ENCODE peak calls at places on chromosomes 13 and 19, in four cellular contexts. E is SJSA1, W is thoracic aorta, R is tibial nerve. V is an unnamed sample.

GRCh38 chr19:50601407-50602088 is 33.3 kb upstream of the LRRC4B start:
- DNase-seq in E (no peak), W (no peak), R (no peak), V (no peak)

GRCh38 chr19:1624458-1624857 is 19.2 kb upstream of the UQCR11 start:
- DNase-seq in E (no peak), W (no peak), R (no peak), V (peak)

GRCh38 chr19:28425431-28425931 is 787.5 kb downstream of the UQCRFS1 start:
- DNase-seq in E (no peak), W (no peak), R (no peak), V (no peak)

GRCh38 chr19:28633223-28634030 is 579.5 kb downstream of the UQCRFS1 start:
- DNase-seq in E (no peak), W (no peak), R (no peak), V (no peak)

GRCh38 chr13:46321494-46322225 is 65.4 kb downstream of the RUBCNL start:
- DNase-seq in E (no peak), W (no peak), R (peak), V (peak)

GRCh38 chr13:112000888-112001287 is 66.1 kb upstream of the SOX1 start:
- DNase-seq in E (no peak), W (no peak), R (no peak), V (no peak)

GRCh38 chr19:47615714-47616113 is 6.8 kb downstream of the BICRA start:
- DNase-seq in E (no peak), W (no peak), R (no peak), V (no peak)

GRCh38 chr13:112876305-112877000 is 92.6 kb upstream of the MCF2L start:
- DNase-seq in E (no peak), W (no peak), R (no peak), V (no peak)

GRCh38 chr19:34556500-34556899 is 74.9 kb downstream of the WTIP start:
- DNase-seq in E (no peak), W (no peak), R (no peak), V (no peak)

GRCh38 chr19:38614289-38614688 is 3.5 kb downstream of the MAP4K1 start:
- DNase-seq in E (no peak), W (no peak), R (no peak), V (no peak)

GRCh38 chr19:28718909-28719308 is 494.0 kb downstream of the UQCRFS1 start:
- DNase-seq in E (no peak), W (no peak), R (no peak), V (no peak)

GRCh38 chr13:36736119-36736726 is 62.4 kb downstream of the SERTM1 start:
- DNase-seq in E (no peak), W (no peak), R (peak), V (peak)

GRCh38 chr13:75329723-75330122 is 152.2 kb downstream of the TBC1D4 start:
- DNase-seq in E (no peak), W (no peak), R (no peak), V (no peak)

GRCh38 chr19:45414468-45414867 is 8.0 kb downstream of the POLR1G start:
- DNase-seq in E (no peak), W (no peak), R (no peak), V (no peak)
- H3K27ac ChIP-seq in E (no peak), W (no peak), R (no peak), V (no peak)

GRCh38 chr13:27796544-27797227 is 4.4 kb downstream of the GSX1 start:
- DNase-seq in E (no peak), W (no peak), R (no peak), V (no peak)
- H3K4me3 ChIP-seq in E (no peak), W (no peak), R (no peak), V (no peak)

GRCh38 chr13:33271759-33272158 is 13.8 kb downstream of the STARD13 start:
- DNase-seq in E (no peak), W (no peak), R (no peak), V (no peak)
- H3K27ac ChIP-seq in E (peak), W (no peak), R (peak), V (no peak)

GRCh38 chr13:22110368-22110767 is 439.5 kb downstream of the FGF9 start:
- DNase-seq in E (no peak), W (peak), R (no peak), V (no peak)

GRCh38 chr13:22111961-22112360 is 441.1 kb downstream of the FGF9 start:
- DNase-seq in E (no peak), W (no peak), R (no peak), V (no peak)

GRCh38 chr13:22111152-22111783 is 440.4 kb downstream of the FGF9 start:
- DNase-seq in E (no peak), W (no peak), R (no peak), V (no peak)

GRCh38 chr13:22114630-22115311 is 443.9 kb downstream of the FGF9 start:
- DNase-seq in E (no peak), W (no peak), R (no peak), V (no peak)

DNA sequence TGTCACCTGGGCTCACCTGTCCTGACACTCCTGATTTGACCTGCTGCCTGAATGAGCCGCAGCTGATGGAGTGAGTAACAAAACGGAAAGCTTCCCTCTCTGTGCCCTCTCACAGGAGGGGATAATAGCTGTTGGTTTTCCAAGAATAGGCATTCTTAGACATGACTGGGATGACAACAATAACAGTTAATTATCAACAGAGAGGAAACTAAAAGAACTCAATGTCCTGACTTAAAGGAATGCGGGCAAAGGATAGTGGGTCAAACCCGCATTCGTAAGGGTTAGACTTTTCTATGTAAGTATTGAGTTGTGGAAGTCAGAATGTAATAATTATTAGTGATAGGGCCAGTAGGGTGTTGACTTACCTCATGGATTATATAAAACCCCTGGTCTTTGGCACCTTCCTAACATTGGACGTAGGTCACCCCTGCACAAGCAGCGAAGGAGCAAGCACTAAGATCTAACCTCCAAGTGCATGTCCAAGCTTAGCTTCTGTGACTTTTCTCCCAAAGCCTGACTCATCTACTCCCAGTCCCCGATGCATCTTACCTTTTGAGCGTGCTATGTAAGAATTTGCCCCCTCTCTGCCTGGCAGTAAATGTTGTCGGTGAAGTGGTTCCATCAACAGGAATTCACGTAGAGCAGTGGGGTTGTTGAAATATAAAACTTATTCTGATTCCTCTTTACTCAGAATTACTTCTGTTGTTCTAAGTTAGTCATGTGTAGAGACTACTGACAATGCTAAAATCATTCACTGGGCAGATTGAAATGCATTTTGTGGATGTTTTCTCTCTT is 442.3 kb downstream of the FGF9 start:
- DNase-seq in E (no peak), W (no peak), R (no peak), V (no peak)
- H3K4me3 ChIP-seq in E (no peak), W (no peak), R (no peak), V (no peak)

GRCh38 chr13:23701646-23702045 is 131.4 kb downstream of the TNFRSF19 start:
- DNase-seq in E (no peak), W (no peak), R (peak), V (no peak)
- H3K27ac ChIP-seq in E (no peak), W (no peak), R (peak), V (no peak)

GRCh38 chr19:5434351-5434917 is 20.8 kb upstream of the ZNRF4 start:
- DNase-seq in E (no peak), W (no peak), R (no peak), V (no peak)

GRCh38 chr19:5434970-5435641 is 20.1 kb upstream of the ZNRF4 start:
- DNase-seq in E (peak), W (no peak), R (no peak), V (no peak)

GRCh38 chr19:5436101-5436947 is 18.9 kb upstream of the ZNRF4 start:
- DNase-seq in E (peak), W (no peak), R (no peak), V (no peak)

GRCh38 chr19:5435642-5436017 is 19.6 kb upstream of the ZNRF4 start:
- DNase-seq in E (no peak), W (no peak), R (no peak), V (no peak)

DNA sequence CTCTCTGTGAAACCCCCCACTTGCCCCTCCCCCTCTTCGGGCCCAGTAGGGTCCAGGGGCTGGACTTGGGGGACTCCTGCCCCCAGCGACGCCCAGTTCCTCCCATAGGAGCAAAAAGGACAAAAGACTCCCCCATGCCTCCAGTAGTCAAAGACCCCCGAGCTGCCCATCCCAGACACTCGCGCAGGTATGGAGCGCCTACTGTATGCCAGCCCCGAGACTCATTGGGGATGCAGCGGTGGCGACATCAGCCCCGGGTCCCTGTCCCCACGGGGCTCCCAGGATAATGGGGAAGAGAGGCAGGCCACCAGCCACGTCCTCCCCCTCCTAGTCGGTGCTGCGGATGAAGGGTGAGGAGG is 18.3 kb upstream of the ZNRF4 start:
- DNase-seq in E (no peak), W (no peak), R (no peak), V (no peak)
- H3K4me3 ChIP-seq in E (peak), W (no peak), R (no peak), V (peak)

DNA sequence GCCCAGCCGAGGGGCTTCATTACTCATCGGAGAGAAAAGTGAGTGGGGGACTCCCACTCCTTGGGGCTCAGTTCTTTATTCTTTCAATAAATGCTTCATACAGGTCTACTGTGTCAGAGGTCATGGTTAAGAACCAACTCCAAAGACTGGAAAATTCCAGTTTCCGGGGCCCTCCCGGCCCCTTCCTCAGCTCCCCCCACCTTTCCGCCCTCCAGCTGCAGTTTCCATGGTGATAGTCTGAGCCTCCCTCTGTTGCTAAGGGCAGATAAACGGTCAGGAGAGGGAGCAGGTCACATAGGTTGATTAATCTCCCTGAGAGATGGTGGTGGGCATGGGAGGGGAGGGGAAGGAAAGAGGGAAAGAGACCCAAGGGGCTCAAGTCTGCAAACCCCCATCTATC is 131.5 kb upstream of the USP29 start:
- DNase-seq in E (no peak), W (no peak), R (no peak), V (no peak)
- H3K27ac ChIP-seq in E (no peak), W (no peak), R (no peak), V (no peak)

GRCh38 chr19:48963371-48964204 is 1.5 kb upstream of the FTL start:
- DNase-seq in E (peak), W (peak), R (peak), V (no peak)
- H3K4me3 ChIP-seq in E (no peak), W (peak), R (peak), V (peak)

DNA sequence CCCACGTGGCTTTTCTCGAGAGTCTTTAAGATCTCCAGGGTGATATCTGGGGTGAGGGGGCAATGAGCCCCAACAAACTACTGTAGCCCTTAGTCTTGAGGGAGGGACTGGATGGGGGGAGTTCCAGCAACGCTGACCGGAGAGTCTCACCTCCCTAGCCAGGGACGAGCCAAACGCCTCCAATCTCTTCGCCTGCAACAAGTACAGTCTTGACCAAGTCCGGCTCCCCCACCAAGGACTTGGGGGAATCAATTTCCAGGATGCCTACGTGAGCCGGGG is 442 bp downstream of the CCDC8 start:
- DNase-seq in E (no peak), W (no peak), R (no peak), V (no peak)
- H3K27ac ChIP-seq in E (peak), W (peak), R (no peak), V (peak)